ENCODE peak calls at places on chromosomes 5 and 9, in five cellular contexts. One of them, this sample, is unnamed.

GRCh38 chr5:135379052-135379654 is 19.9 kb downstream of the MACROH2A1 start:
- DNase-seq in cardiac muscle cell: no peak
- DNase-seq in AG10803: peak
- DNase-seq in heart left ventricle: no peak
- DNase-seq in upper lobe of right lung: no peak
- DNase-seq in this sample: no peak

GRCh38 chr9:4118666-4119065 is 181.2 kb downstream of the GLIS3 start:
- DNase-seq in heart left ventricle: peak
- DNase-seq in upper lobe of right lung: no peak
- DNase-seq in AG10803: no peak
- DNase-seq in cardiac muscle cell: no peak
- DNase-seq in this sample: no peak

GRCh38 chr5:23631283-23632045 is 124.1 kb downstream of the PRDM9 start:
- DNase-seq in heart left ventricle: peak
- DNase-seq in upper lobe of right lung: no peak
- DNase-seq in AG10803: no peak
- DNase-seq in cardiac muscle cell: no peak
- DNase-seq in this sample: no peak

GRCh38 chr5:161078793-161079192 is 226.8 kb upstream of the ATP10B start:
- DNase-seq in AG10803: no peak
- DNase-seq in upper lobe of right lung: no peak
- DNase-seq in heart left ventricle: no peak
- DNase-seq in cardiac muscle cell: no peak
- DNase-seq in this sample: no peak

GRCh38 chr5:163489055-163489744 is 16.2 kb upstream of the MAT2B start:
- DNase-seq in AG10803: peak
- DNase-seq in cardiac muscle cell: no peak
- DNase-seq in upper lobe of right lung: no peak
- DNase-seq in heart left ventricle: no peak
- DNase-seq in this sample: no peak

GRCh38 chr5:88384901-88385300 is 116.3 kb upstream of the TMEM161B start:
- DNase-seq in cardiac muscle cell: no peak
- DNase-seq in heart left ventricle: no peak
- DNase-seq in AG10803: no peak
- DNase-seq in upper lobe of right lung: no peak
- DNase-seq in this sample: no peak

GRCh38 chr5:17222679-17223078 is 5.2 kb downstream of the BASP1 start:
- DNase-seq in cardiac muscle cell: peak
- DNase-seq in upper lobe of right lung: no peak
- DNase-seq in AG10803: peak
- DNase-seq in heart left ventricle: no peak
- DNase-seq in this sample: no peak

GRCh38 chr9:92735907-92736600 is 28.6 kb downstream of the BICD2 start:
- DNase-seq in AG10803: no peak
- DNase-seq in upper lobe of right lung: no peak
- DNase-seq in cardiac muscle cell: no peak
- DNase-seq in heart left ventricle: no peak
- DNase-seq in this sample: peak

GRCh38 chr9:14533867-14534650 is 159.2 kb downstream of the ZDHHC21 start:
- DNase-seq in heart left ventricle: no peak
- DNase-seq in cardiac muscle cell: no peak
- DNase-seq in upper lobe of right lung: no peak
- DNase-seq in AG10803: no peak
- DNase-seq in this sample: no peak

GRCh38 chr9:94865599-94866456 is 139.3 kb downstream of the AOPEP start:
- DNase-seq in AG10803: peak
- DNase-seq in cardiac muscle cell: no peak
- DNase-seq in upper lobe of right lung: no peak
- DNase-seq in heart left ventricle: peak
- DNase-seq in this sample: no peak

GRCh38 chr5:129767927-129768380 is 20.1 kb downstream of the MINAR2 start:
- DNase-seq in cardiac muscle cell: peak
- DNase-seq in heart left ventricle: peak
- DNase-seq in upper lobe of right lung: no peak
- DNase-seq in AG10803: peak
- DNase-seq in this sample: no peak

GRCh38 chr5:31638286-31638685 is 645 bp upstream of the PDZD2 start:
- DNase-seq in cardiac muscle cell: no peak
- DNase-seq in AG10803: no peak
- DNase-seq in heart left ventricle: no peak
- DNase-seq in upper lobe of right lung: peak
- DNase-seq in this sample: peak

GRCh38 chr9:33273266-33273971 is 8.6 kb downstream of the CHMP5 start:
- DNase-seq in upper lobe of right lung: no peak
- DNase-seq in AG10803: no peak
- DNase-seq in heart left ventricle: no peak
- DNase-seq in cardiac muscle cell: no peak
- DNase-seq in this sample: no peak

GRCh38 chr5:173721259-173722232 is 105.1 kb upstream of the BOD1 start:
- DNase-seq in AG10803: no peak
- DNase-seq in heart left ventricle: no peak
- DNase-seq in upper lobe of right lung: no peak
- DNase-seq in cardiac muscle cell: no peak
- DNase-seq in this sample: no peak

GRCh38 chr9:3525088-3525835 is 539 bp downstream of the RFX3 start:
- DNase-seq in upper lobe of right lung: peak
- DNase-seq in heart left ventricle: no peak
- DNase-seq in AG10803: no peak
- DNase-seq in cardiac muscle cell: peak
- DNase-seq in this sample: peak

GRCh38 chr5:98961665-98962344 is 33.0 kb upstream of the CHD1 start:
- DNase-seq in cardiac muscle cell: no peak
- DNase-seq in AG10803: no peak
- DNase-seq in heart left ventricle: no peak
- DNase-seq in upper lobe of right lung: no peak
- DNase-seq in this sample: no peak

GRCh38 chr5:130050585-130050984 is 146.3 kb downstream of the CHSY3 start:
- DNase-seq in AG10803: no peak
- DNase-seq in heart left ventricle: no peak
- DNase-seq in cardiac muscle cell: no peak
- DNase-seq in upper lobe of right lung: no peak
- DNase-seq in this sample: no peak

GRCh38 chr5:97425511-97425910 is 242.5 kb upstream of the RIOK2 start:
- DNase-seq in upper lobe of right lung: no peak
- DNase-seq in cardiac muscle cell: peak
- DNase-seq in heart left ventricle: no peak
- DNase-seq in AG10803: no peak
- DNase-seq in this sample: no peak

GRCh38 chr5:19745247-19745646 is 242.8 kb downstream of the CDH18 start:
- DNase-seq in heart left ventricle: no peak
- DNase-seq in cardiac muscle cell: no peak
- DNase-seq in AG10803: no peak
- DNase-seq in upper lobe of right lung: no peak
- DNase-seq in this sample: no peak

GRCh38 chr5:158953929-158954534 is 145.7 kb downstream of the EBF1 start:
- DNase-seq in heart left ventricle: no peak
- DNase-seq in upper lobe of right lung: no peak
- DNase-seq in AG10803: peak
- DNase-seq in cardiac muscle cell: no peak
- DNase-seq in this sample: no peak

GRCh38 chr5:83548556-83548955 is 77.0 kb downstream of the VCAN start:
- DNase-seq in upper lobe of right lung: no peak
- DNase-seq in cardiac muscle cell: no peak
- DNase-seq in AG10803: peak
- DNase-seq in heart left ventricle: no peak
- DNase-seq in this sample: no peak

GRCh38 chr9:14661421-14662059 is 31.7 kb downstream of the ZDHHC21 start:
- DNase-seq in heart left ventricle: no peak
- DNase-seq in cardiac muscle cell: peak
- DNase-seq in AG10803: peak
- DNase-seq in upper lobe of right lung: no peak
- DNase-seq in this sample: no peak

GRCh38 chr9:100884518-100884917 is 144.0 kb upstream of the PLPPR1 start:
- DNase-seq in heart left ventricle: no peak
- DNase-seq in AG10803: no peak
- DNase-seq in upper lobe of right lung: no peak
- DNase-seq in cardiac muscle cell: peak
- DNase-seq in this sample: no peak

DNA sequence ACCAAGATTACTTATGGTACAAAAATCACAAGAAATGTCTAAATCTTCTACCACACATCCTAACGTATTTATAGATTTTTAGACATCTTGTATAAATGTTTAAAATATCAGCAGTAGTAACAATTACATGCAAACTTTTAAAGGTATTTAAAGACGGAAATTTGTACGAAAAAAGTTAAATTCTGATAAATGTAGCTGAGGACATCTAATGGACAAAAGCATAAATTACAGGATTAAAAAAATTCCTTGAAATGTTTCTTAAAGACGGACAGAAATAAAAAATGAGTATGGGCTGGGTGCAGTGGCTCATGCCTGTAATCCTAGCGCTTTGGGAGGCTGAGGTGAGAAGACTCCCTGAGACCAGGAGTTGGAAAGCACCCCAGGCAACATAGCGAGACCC is 15.8 kb downstream of the ERCC8 start:
- DNase-seq in heart left ventricle: no peak
- DNase-seq in AG10803: no peak
- DNase-seq in cardiac muscle cell: no peak
- DNase-seq in upper lobe of right lung: no peak
- DNase-seq in this sample: no peak
- TF ChIP-seq CTCF in heart left ventricle: no peak
- TF ChIP-seq CTCF in AG10803: peak
- TF ChIP-seq CTCF in cardiac muscle cell: peak
- TF ChIP-seq CTCF in upper lobe of right lung: no peak
- TF ChIP-seq CTCF in this sample: no peak

GRCh38 chr5:168291281-168291960 is at the start of gene WWC1:
- DNase-seq in heart left ventricle: no peak
- DNase-seq in AG10803: no peak
- DNase-seq in cardiac muscle cell: peak
- DNase-seq in upper lobe of right lung: peak
- DNase-seq in this sample: peak
- TF ChIP-seq CTCF in heart left ventricle: peak
- TF ChIP-seq CTCF in AG10803: peak
- TF ChIP-seq CTCF in cardiac muscle cell: peak
- TF ChIP-seq CTCF in upper lobe of right lung: peak
- TF ChIP-seq CTCF in this sample: no peak

GRCh38 chr9:6758418-6759113 is 793 bp downstream of the KDM4C start:
- DNase-seq in upper lobe of right lung: peak
- DNase-seq in cardiac muscle cell: peak
- DNase-seq in AG10803: peak
- DNase-seq in heart left ventricle: peak
- DNase-seq in this sample: peak
- TF ChIP-seq CTCF in upper lobe of right lung: no peak
- TF ChIP-seq CTCF in cardiac muscle cell: no peak
- TF ChIP-seq CTCF in AG10803: no peak
- TF ChIP-seq CTCF in heart left ventricle: no peak
- TF ChIP-seq CTCF in this sample: no peak

DNA sequence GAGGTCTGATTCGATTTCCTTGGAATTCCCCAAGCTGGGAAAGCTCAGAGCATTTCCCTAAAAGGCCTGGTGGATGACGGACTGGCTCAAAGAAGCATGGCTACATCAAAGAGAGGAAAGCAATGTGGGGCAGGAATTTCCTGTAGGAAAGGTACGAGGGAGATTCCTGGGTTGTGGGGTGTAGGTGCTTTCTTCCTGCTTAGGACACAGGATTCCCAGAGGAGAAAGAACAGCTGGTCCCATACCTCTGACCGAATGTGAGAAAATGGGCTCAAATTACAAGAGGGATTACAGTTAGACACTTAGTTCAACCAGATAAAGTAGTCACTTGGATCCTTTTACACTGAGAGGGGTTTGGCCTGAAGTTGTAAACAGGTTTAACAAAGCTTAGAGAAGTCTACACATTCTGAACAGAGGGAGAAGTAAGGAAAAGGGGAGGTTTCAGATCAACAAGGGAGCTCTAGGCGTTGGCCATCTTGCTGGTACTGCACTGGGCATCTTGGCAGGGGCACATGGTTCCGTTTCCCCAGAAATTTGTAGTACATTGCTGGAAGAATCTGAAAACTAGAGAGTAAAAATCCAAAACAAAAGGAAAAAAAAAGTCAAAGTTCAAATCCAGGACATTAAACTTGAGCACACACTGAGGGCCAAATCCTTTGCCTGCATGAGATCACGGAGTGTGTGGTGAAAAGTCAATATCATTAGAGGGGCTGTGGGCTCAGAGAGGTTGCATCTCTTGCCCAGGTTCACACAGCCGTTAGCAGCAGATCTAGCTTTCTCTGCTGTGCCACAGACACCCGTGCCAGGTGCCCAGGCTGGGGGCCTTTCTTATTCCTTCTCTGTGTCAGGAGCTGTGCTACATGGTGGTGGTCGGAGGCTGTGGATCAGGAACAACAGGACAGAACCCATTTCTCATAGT is 171.3 kb downstream of the RGS3 start:
- DNase-seq in upper lobe of right lung: peak
- DNase-seq in heart left ventricle: no peak
- DNase-seq in AG10803: no peak
- DNase-seq in cardiac muscle cell: peak
- DNase-seq in this sample: no peak
- TF ChIP-seq CTCF in upper lobe of right lung: no peak
- TF ChIP-seq CTCF in heart left ventricle: no peak
- TF ChIP-seq CTCF in AG10803: no peak
- TF ChIP-seq CTCF in cardiac muscle cell: no peak
- TF ChIP-seq CTCF in this sample: no peak

GRCh38 chr5:8135742-8136141 is 266.8 kb downstream of the MTRR start:
- DNase-seq in upper lobe of right lung: no peak
- DNase-seq in heart left ventricle: no peak
- DNase-seq in AG10803: no peak
- DNase-seq in cardiac muscle cell: no peak
- DNase-seq in this sample: no peak
- TF ChIP-seq CTCF in upper lobe of right lung: no peak
- TF ChIP-seq CTCF in heart left ventricle: no peak
- TF ChIP-seq CTCF in AG10803: no peak
- TF ChIP-seq CTCF in cardiac muscle cell: no peak
- TF ChIP-seq CTCF in this sample: no peak

DNA sequence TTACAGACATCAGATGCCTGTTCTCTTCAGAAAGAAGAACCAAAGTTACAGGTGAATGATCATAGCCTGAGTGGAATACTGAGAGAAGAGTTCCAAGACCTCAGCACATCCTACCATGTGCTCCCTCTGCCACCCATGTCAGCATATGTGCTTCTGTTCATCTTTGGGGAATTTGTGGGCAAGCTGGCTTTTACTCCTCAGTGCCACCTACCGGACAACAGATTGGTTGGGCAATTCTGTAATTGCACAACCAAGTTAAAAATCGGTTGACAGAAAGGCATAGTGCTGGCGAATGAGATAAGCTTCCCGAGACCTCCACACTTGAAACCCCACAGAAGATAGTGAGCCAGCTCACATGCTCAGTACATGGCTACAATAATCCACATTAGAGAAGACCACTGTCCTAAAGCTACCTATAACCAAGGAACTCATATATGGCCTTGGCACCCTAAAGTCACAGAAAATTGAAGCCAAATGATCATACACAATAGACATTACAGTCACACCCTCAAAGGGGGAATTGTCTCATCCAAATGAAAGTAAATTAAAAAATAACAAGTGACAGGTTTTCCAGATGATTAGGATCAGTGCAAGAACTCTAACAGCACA is 1238.0 kb upstream of the NUDT12 start:
- DNase-seq in cardiac muscle cell: peak
- DNase-seq in AG10803: no peak
- DNase-seq in upper lobe of right lung: no peak
- DNase-seq in heart left ventricle: no peak
- DNase-seq in this sample: no peak
- TF ChIP-seq CTCF in cardiac muscle cell: no peak
- TF ChIP-seq CTCF in AG10803: no peak
- TF ChIP-seq CTCF in upper lobe of right lung: no peak
- TF ChIP-seq CTCF in heart left ventricle: no peak
- TF ChIP-seq CTCF in this sample: no peak